ENCODE peak calls at places on chromosome 18, in six cellular contexts. E is progenitor cell of endocrine pancreas, Q is A549, N is PC-9, K is GM12865, T is cardiac muscle cell. Y is an unnamed sample.
A peak's percentile ranks its signal among the peaks of the same experiment; 100 is the strongest.

GRCh38 chr18:9673296-9674251 is 34.5 kb upstream of the RAB31 start:
- DNase-seq in E (no peak), Q (peak; percentile 97), N (peak; percentile 84), K (peak; percentile 96), T (peak; percentile 56), Y (peak; percentile 90)

GRCh38 chr18:12027046-12027445 is 45.7 kb downstream of the IMPA2 start:
- DNase-seq in Q (no peak), N (no peak), K (no peak), T (no peak), E (no peak), Y (no peak)

GRCh38 chr18:6741290-6741689 is 11.8 kb downstream of the ARHGAP28 start:
- DNase-seq in E (no peak), Q (peak; percentile 18), N (no peak), K (no peak), T (no peak), Y (no peak)

GRCh38 chr18:50287028-50287440 is 458 bp downstream of the CXXC1 start:
- DNase-seq in K (no peak), T (no peak), Q (no peak), N (no peak), E (no peak), Y (no peak)

GRCh38 chr18:64100136-64100922 is 48.6 kb downstream of the LINC00305 start:
- DNase-seq in K (peak; percentile 58), Q (no peak), T (no peak), E (no peak), N (no peak), Y (peak; percentile 15)

GRCh38 chr18:32669549-32670165 is 103.2 kb downstream of the KLHL14 start:
- DNase-seq in T (no peak), K (peak; percentile 9), E (no peak), N (no peak), Q (peak; percentile 5), Y (no peak)

GRCh38 chr18:56522826-56523225 is 115.6 kb downstream of the TXNL1 start:
- DNase-seq in Q (no peak), T (no peak), K (no peak), N (no peak), E (no peak), Y (no peak)

GRCh38 chr18:1648715-1649114 is 744.0 kb downstream of the ADCYAP1 start:
- DNase-seq in E (no peak), T (no peak), Q (no peak), K (no peak), N (no peak), Y (no peak)

GRCh38 chr18:3794537-3795348 is 344.8 kb downstream of the TGIF1 start:
- DNase-seq in T (no peak), K (peak; percentile 3), N (peak; percentile 87), Q (peak; percentile 66), E (no peak), Y (no peak)

GRCh38 chr18:45291616-45292612 is 323.4 kb upstream of the SLC14A2 start:
- DNase-seq in Q (no peak), E (no peak), K (no peak), N (no peak), T (no peak), Y (no peak)

GRCh38 chr18:23229472-23229871 is 94.2 kb downstream of the CABLES1 start:
- DNase-seq in N (no peak), Q (no peak), K (no peak), T (no peak), E (no peak), Y (no peak)

GRCh38 chr18:56563568-56563967 is 74.8 kb downstream of the TXNL1 start:
- DNase-seq in K (peak; percentile 49), N (no peak), E (no peak), Q (peak; percentile 2), T (peak; percentile 76), Y (no peak)

GRCh38 chr18:55779461-55779710 is 191.4 kb upstream of the TCF4 start:
- DNase-seq in T (no peak), N (no peak), K (peak; percentile 6), E (no peak), Q (no peak), Y (no peak)

GRCh38 chr18:75831960-75832359 is 404.5 kb upstream of the SMIM21 start:
- DNase-seq in E (no peak), T (no peak), K (no peak), N (no peak), Q (no peak), Y (no peak)

GRCh38 chr18:48643262-48643661 is 104.4 kb downstream of the CTIF start:
- DNase-seq in N (no peak), K (no peak), T (no peak), Q (no peak), E (no peak), Y (no peak)

GRCh38 chr18:23689031-23689615 is at the start of gene LAMA3:
- DNase-seq in Q (peak; percentile 65), E (peak; percentile 46), N (peak; percentile 53), T (peak; percentile 71), K (no peak), Y (peak; percentile 38)

GRCh38 chr18:31100598-31101147 is 1.5 kb downstream of the DSC2 start:
- DNase-seq in Q (no peak), K (no peak), N (peak; percentile 31), T (peak; percentile 83), E (no peak), Y (no peak)

GRCh38 chr18:61502472-61502871 is 169.2 kb downstream of the CDH20 start:
- DNase-seq in K (peak; percentile 49), T (peak; percentile 77), E (peak; percentile 44), Q (peak; percentile 38), N (peak; percentile 3), Y (peak; percentile 51)

GRCh38 chr18:45838302-45839070 is 13.0 kb downstream of the SIGLEC15 start:
- DNase-seq in Q (no peak), N (no peak), E (no peak), T (no peak), K (no peak), Y (no peak)

GRCh38 chr18:60599267-60599666 is 226.7 kb upstream of the MC4R start:
- DNase-seq in T (no peak), Q (no peak), K (peak; percentile 1), N (no peak), E (no peak), Y (no peak)

DNA sequence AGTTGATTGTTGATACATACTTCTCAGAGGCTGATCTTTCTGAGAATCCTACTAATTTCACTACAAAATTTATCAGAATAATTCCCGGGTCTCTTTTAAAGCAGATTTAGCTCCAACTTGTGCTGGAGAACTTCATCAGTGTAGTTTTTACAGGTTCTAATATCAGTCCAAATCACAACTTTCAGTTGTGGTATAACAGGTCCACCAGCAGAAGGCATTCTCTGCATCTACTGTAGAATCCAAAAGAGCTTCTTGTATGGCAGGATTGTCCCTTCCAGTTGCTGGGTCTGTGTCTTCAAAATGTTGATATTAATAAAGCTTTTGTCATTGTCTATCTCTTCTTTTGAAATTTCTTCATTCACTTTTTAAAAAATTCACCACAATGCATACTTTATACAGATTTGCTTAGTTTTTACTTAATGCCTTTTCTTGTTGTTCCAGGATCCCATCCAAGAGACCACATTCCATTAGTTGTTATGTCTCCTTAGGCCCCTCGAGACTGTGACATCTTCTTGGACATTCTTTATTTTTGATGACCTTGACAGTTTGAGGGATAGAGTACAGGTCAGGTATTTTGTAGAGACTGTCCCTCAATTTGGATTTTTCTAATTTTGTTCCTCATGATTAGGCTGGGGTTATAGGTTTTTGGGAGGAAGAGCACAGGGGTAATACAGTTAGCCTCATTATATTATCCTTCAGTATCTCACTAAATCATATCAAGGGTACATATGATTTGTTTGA is 490.5 kb upstream of the MEX3C start:
- DNase-seq in E (no peak), Q (no peak), K (no peak), N (no peak), T (no peak), Y (no peak)
- TF ChIP-seq CTCF in E (no peak), Q (no peak), K (no peak), N (no peak), T (no peak), Y (no peak)

GRCh38 chr18:74803769-74804168 is 206.1 kb downstream of the ZNF407 start:
- DNase-seq in T (no peak), N (no peak), K (no peak), Q (no peak), E (no peak), Y (no peak)
- TF ChIP-seq CTCF in T (no peak), N (no peak), K (no peak), Q (no peak), E (no peak), Y (no peak)

GRCh38 chr18:34818069-34818468 is 108.0 kb downstream of the DTNA start:
- DNase-seq in K (no peak), E (no peak), T (no peak), Q (no peak), N (no peak), Y (no peak)

GRCh38 chr18:34821669-34822210 is 111.6 kb downstream of the DTNA start:
- DNase-seq in T (no peak), Q (peak; percentile 1), E (no peak), N (no peak), K (no peak), Y (no peak)

GRCh38 chr18:34816183-34816582 is 106.1 kb downstream of the DTNA start:
- DNase-seq in N (no peak), T (no peak), E (no peak), Q (no peak), K (no peak), Y (no peak)

GRCh38 chr18:34817636-34818035 is 107.5 kb downstream of the DTNA start:
- DNase-seq in Q (no peak), N (no peak), K (no peak), E (no peak), T (no peak), Y (no peak)

GRCh38 chr18:34820360-34820759 is 110.3 kb downstream of the DTNA start:
- DNase-seq in E (no peak), N (no peak), K (no peak), Q (no peak), T (no peak), Y (no peak)
- TF ChIP-seq CTCF in E (no peak), N (no peak), K (no peak), Q (no peak), T (no peak), Y (no peak)

DNA sequence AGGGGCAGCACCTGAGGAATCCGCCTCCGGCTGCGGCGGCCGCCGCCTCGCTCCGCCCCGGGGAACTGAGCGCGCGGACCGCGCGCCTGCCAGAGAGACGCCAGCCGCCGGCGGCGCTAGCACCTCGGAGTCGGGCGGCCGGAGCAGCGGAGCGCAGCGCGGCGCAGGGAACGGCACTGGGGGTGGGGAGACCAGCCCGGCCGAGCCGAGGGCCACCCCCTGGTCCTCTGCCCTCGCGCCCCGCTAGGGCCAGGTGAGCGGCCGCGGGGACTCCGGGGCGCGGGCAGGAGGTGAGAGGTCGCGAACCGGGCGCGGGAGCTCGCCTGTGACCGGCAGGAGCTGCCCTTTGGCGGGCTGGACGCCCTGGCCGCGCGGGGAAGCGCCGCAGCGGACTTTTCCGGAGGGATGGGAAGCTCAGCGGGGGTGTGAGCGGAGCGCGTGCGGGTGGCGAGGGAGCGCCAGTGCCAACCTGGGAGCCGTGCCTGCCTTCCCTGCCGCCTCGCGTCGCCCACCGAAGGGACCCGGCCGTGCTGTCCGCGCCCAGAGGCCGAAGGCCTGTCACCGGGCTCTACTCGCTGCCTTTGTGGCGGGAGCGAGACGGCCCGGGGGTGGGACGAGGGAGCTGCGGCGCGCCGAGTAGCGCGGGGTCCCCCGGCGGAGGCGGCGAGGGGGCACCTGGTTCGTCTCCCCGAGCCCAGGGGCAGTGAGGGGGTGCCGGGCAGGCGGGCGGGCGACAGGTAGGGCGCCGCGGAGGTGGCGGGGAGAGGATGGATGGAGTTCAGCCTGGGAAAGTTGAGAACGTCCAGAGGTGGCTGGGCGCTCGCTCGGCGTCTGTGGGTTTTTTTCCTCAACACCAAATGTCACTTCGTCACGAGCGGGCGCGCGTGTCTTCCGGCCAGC is at the start of gene GREB1L:
- DNase-seq in N (peak; percentile 73), K (peak; percentile 50), T (peak; percentile 87), Q (peak; percentile 55), E (peak; percentile 74), Y (peak; percentile 71)
- TF ChIP-seq CTCF in N (no peak), K (no peak), T (no peak), Q (peak; percentile 41), E (peak; percentile 63), Y (no peak)